ENCODE peak calls at places on chromosomes 4 and X, in four cellular contexts. Y, A, D and R are unnamed samples.

GRCh38 chrX:105608745-105609144 is 213.6 kb upstream of the NRK start:
- DNase-seq in Y (no peak), A (no peak), D (no peak), R (peak; percentile 30)

GRCh38 chr4:61405307-61405706 is 205.2 kb downstream of the ADGRL3 start:
- DNase-seq in Y (no peak), A (no peak), D (no peak), R (no peak)

GRCh38 chrX:153944140-153944799 is at the start of gene RENBP:
- DNase-seq in Y (peak; percentile 62), A (peak; percentile 54), D (no peak), R (no peak)

GRCh38 chrX:154308108-154308946 is 12.7 kb downstream of the TKTL1 start:
- DNase-seq in Y (peak; percentile 77), A (peak; percentile 48), D (no peak), R (peak; percentile 68)

GRCh38 chr4:13588954-13589353 is 38.6 kb downstream of the BOD1L1 start:
- DNase-seq in Y (no peak), A (no peak), D (no peak), R (no peak)

GRCh38 chr4:86294883-86295282 is 65.0 kb downstream of the MAPK10 start:
- DNase-seq in Y (no peak), A (no peak), D (no peak), R (no peak)

GRCh38 chr4:42083816-42084215 is 68.6 kb downstream of the BEND4 start:
- DNase-seq in Y (no peak), A (no peak), D (no peak), R (no peak)

GRCh38 chrX:56994375-56995270 is 718 bp downstream of the SPIN3 start:
- DNase-seq in Y (no peak), A (no peak), D (peak; percentile 1), R (no peak)

GRCh38 chrX:26442340-26442739 is 226.4 kb downstream of the MAGEB5 start:
- DNase-seq in Y (no peak), A (no peak), D (no peak), R (peak; percentile 44)

GRCh38 chrX:40172169-40172979 is 74.6 kb upstream of the BCOR start:
- DNase-seq in Y (no peak), A (peak; percentile 27), D (peak; percentile 42), R (peak; percentile 44)

GRCh38 chr4:186297013-186297645 is 31.1 kb downstream of the F11 start:
- DNase-seq in Y (no peak), A (peak; percentile 72), D (peak; percentile 24), R (peak; percentile 62)

GRCh38 chrX:131634900-131635299 is 91.0 kb downstream of the OR13H1 start:
- DNase-seq in Y (no peak), A (no peak), D (no peak), R (no peak)
- TF ChIP-seq CTCF in Y (no peak), A (no peak), D (no peak), R (no peak)

DNA sequence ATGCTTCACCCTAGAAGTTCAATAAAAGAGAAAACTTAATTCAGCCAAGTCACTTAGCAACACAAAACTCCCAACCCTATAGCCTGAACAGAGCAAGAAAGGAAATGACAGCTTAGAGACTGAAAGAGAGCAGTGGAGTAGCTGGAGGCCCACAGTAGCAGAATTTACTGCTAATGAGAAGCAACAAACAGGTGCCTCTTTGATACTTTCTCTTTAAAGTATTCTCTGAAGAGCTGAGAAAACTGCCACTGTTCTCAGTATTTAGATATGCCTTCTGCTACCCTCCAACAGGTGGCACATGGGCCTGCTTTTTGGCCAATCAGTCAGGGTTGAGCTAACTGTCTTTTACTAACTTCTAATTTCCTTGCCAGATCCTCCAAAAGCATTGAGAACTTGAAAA is 240.0 kb downstream of the GPC3 start:
- DNase-seq in Y (peak; percentile 78), A (no peak), D (no peak), R (no peak)
- TF ChIP-seq CTCF in Y (peak; percentile 69), A (no peak), D (no peak), R (no peak)

GRCh38 chr4:81472249-81473085 is 760 bp upstream of the RASGEF1B start:
- DNase-seq in Y (peak; percentile 60), A (peak; percentile 50), D (peak; percentile 8), R (peak; percentile 49)
- TF ChIP-seq CTCF in Y (peak; percentile 74), A (no peak), D (no peak), R (peak; percentile 19)

GRCh38 chr4:76584235-76585152 is 149.5 kb downstream of the SHROOM3 start:
- DNase-seq in Y (no peak), A (no peak), D (peak; percentile 64), R (no peak)

GRCh38 chr4:76585897-76586360 is 150.9 kb downstream of the SHROOM3 start:
- DNase-seq in Y (no peak), A (peak; percentile 70), D (peak; percentile 71), R (peak; percentile 85)

GRCh38 chr4:76582817-76583087 is 147.7 kb downstream of the SHROOM3 start:
- DNase-seq in Y (no peak), A (no peak), D (no peak), R (no peak)

GRCh38 chr4:76588268-76588667 is 153.2 kb downstream of the SHROOM3 start:
- DNase-seq in Y (no peak), A (no peak), D (no peak), R (no peak)

DNA sequence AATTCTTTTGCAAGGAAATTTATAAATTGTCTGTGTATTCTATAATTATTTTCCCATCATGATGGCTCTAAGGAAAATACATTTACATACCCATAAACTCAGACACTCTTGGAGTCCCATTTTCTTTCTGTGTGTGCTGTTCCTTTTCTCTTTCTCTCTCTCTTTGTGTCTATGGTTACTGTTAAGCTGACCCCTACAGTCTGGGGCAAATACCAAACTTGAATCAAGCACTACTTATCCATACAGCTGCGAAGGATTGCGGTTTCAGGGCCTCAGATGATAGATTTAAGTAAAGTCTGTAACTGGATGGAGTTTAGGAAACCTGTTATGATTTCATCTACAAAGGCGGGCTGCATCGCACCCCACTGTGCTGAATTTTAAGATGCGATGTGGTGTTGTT is 150.2 kb downstream of the SHROOM3 start:
- DNase-seq in Y (no peak), A (no peak), D (peak; percentile 98), R (no peak)
- TF ChIP-seq CTCF in Y (no peak), A (no peak), D (no peak), R (no peak)

GRCh38 chr4:54061067-54061466 is 3.3 kb downstream of the CHIC2 start:
- DNase-seq in Y (no peak), A (no peak), D (no peak), R (no peak)
- TF ChIP-seq CTCF in Y (no peak), A (no peak), D (no peak), R (no peak)

GRCh38 chrX:70445197-70445656 is 592 bp downstream of the DLG3 start:
- DNase-seq in Y (no peak), A (no peak), D (no peak), R (no peak)

GRCh38 chrX:70442224-70442623 is 2.4 kb upstream of the DLG3 start:
- DNase-seq in Y (no peak), A (no peak), D (no peak), R (no peak)

GRCh38 chrX:70446380-70447350 is 2.0 kb downstream of the DLG3 start:
- DNase-seq in Y (no peak), A (no peak), D (no peak), R (no peak)

GRCh38 chrX:70445876-70446275 is 1.2 kb downstream of the DLG3 start:
- DNase-seq in Y (no peak), A (no peak), D (no peak), R (no peak)

GRCh38 chrX:70444326-70445196 is at the start of gene DLG3:
- DNase-seq in Y (no peak), A (no peak), D (no peak), R (peak; percentile 23)
- TF ChIP-seq CTCF in Y (no peak), A (no peak), D (no peak), R (no peak)

DNA sequence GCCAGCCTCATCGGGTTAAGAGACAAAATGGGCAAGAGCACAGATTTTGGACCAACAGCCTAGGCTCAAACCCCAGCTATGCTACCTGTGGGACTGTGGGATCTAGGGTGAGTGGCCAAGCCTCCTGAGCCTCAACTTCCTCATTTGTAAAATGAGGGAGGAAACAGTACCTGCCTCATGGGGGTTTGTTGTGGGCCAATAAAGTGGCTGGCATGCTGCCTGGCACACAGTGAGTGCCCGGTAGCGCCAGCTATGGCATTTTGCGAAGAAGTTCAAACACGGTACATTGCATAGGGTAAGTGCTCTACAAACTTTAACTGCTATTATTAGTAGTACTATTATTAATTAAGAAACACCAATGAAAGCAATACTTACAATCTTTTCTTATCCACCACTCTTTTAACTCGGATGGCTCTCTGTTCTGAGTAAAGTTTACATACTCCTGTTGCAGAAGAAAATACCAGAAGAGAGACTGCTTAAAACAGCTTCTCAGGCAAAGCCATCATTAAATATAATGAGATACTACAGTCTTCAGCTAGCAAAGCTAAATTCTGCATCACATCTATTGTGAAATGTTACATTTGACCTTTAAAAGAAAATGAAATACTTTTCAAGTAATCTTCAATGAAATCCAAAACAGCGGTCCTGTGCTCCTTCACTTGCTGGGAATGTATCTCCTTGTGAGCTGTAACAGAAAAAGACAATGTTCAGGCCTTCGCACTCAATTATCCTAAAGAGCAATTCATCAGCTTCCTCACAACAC is 70.1 kb downstream of the NSG1 start:
- DNase-seq in Y (no peak), A (no peak), D (no peak), R (no peak)
- TF ChIP-seq CTCF in Y (no peak), A (no peak), D (no peak), R (no peak)

GRCh38 chrX:130121505-130121800 is 11.2 kb upstream of the ELF4 start:
- DNase-seq in Y (no peak), A (no peak), D (no peak), R (no peak)

GRCh38 chrX:130120321-130120731 is 10.0 kb upstream of the ELF4 start:
- DNase-seq in Y (no peak), A (peak; percentile 61), D (no peak), R (no peak)

GRCh38 chrX:130118941-130119640 is 8.8 kb upstream of the ELF4 start:
- DNase-seq in Y (no peak), A (no peak), D (peak; percentile 41), R (no peak)

GRCh38 chrX:130118396-130118795 is 8.1 kb upstream of the ELF4 start:
- DNase-seq in Y (no peak), A (no peak), D (peak; percentile 85), R (peak; percentile 73)

DNA sequence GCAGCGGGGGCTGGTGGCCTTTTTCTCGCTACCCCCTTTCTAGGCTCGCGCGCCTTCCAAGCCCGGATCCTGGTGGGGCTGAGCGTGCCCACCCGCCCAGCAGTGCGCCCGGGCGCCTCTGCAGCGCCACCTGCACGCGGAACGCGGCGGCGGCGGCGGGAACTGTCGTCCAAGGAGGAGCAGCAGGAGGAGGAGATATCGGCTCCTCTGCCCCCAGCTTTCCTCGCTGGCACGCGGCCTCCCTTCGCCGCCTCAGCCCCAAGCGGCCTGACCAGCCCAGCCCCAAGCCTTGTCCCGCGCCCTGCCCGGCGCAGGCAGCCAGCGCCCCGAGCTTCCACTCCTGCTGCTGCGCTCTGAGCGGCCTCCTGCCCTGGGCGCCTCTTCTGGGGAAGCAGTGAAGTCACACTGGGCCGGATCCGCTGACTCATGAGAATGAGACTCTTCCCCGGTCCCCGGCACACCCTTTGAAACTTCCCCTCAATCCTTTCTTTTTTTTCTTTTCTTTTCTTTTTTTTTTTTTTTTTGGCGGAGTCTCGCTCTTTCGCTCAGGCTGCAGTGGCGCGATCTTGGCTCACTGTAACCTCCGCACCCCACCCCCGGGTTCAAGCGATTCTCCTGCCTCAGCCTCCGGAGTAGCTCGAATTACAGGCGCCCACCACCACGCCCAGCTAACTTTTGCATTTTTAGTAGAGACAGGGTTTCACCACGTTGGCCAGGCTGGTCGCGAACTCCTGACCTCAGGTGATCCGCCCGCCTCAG is 10.6 kb upstream of the ELF4 start:
- DNase-seq in Y (peak; percentile 81), A (peak; percentile 80), D (peak; percentile 62), R (peak; percentile 77)
- TF ChIP-seq CTCF in Y (peak; percentile 78), A (peak; percentile 64), D (no peak), R (peak; percentile 37)

GRCh38 chr4:118352843-118353373 is at the start of gene PRSS12:
- DNase-seq in Y (no peak), A (peak; percentile 92), D (peak; percentile 30), R (peak; percentile 74)
- TF ChIP-seq CTCF in Y (peak; percentile 10), A (peak; percentile 69), D (peak; percentile 39), R (peak; percentile 59)